ENCODE peak calls at places on chromosomes 7 and 10, in eight cellular contexts. B, I, V, A, X, Z, U and Q are unnamed samples.

GRCh38 chr10:22992075-22992474 is 64.2 kb downstream of the ARMC3 start:
- DNase-seq in B (no peak), I (no peak), V (no peak), A (peak), X (no peak), Z (no peak), U (no peak), Q (no peak)

GRCh38 chr7:148747274-148747673 is 48.6 kb downstream of the CUL1 start:
- DNase-seq in B (no peak), I (no peak), V (no peak), A (no peak), X (no peak), Z (no peak), U (no peak), Q (no peak)

GRCh38 chr10:124157286-124157685 is 63.9 kb upstream of the CHST15 start:
- DNase-seq in B (peak), I (no peak), V (peak), A (no peak), X (no peak), Z (no peak), U (no peak), Q (no peak)

GRCh38 chr7:27555670-27556069 is 107.0 kb downstream of the HIBADH start:
- DNase-seq in B (no peak), I (no peak), V (no peak), A (no peak), X (no peak), Z (no peak), U (no peak), Q (no peak)

GRCh38 chr10:102408728-102409603 is 9.6 kb downstream of the PSD start:
- DNase-seq in B (no peak), I (no peak), V (no peak), A (peak), X (peak), Z (no peak), U (peak), Q (peak)

GRCh38 chr10:123139521-123140163 is 3.9 kb downstream of the HMX3 start:
- DNase-seq in B (no peak), I (no peak), V (no peak), A (no peak), X (peak), Z (no peak), U (no peak), Q (no peak)

GRCh38 chr10:31836569-31837406 is 91.8 kb downstream of the ARHGAP12 start:
- DNase-seq in B (peak), I (no peak), V (no peak), A (no peak), X (peak), Z (no peak), U (no peak), Q (peak)

GRCh38 chr7:78171398-78171797 is 372.8 kb downstream of the PHTF2 start:
- DNase-seq in B (no peak), I (no peak), V (no peak), A (no peak), X (no peak), Z (no peak), U (no peak), Q (no peak)

GRCh38 chr7:108293190-108293612 is 163.0 kb downstream of the NRCAM start:
- DNase-seq in B (peak), I (no peak), V (no peak), A (no peak), X (no peak), Z (no peak), U (no peak), Q (no peak)

GRCh38 chr7:22564511-22565045 is 64.6 kb upstream of the STEAP1B start:
- DNase-seq in B (peak), I (no peak), V (no peak), A (no peak), X (no peak), Z (peak), U (no peak), Q (no peak)

GRCh38 chr10:21530616-21531015 is 3.4 kb upstream of the MLLT10 start:
- DNase-seq in B (no peak), I (no peak), V (no peak), A (no peak), X (no peak), Z (no peak), U (no peak), Q (no peak)

GRCh38 chr10:73653701-73654100 is 2.1 kb downstream of the SYNPO2L start:
- DNase-seq in B (no peak), I (no peak), V (no peak), A (no peak), X (no peak), Z (no peak), U (peak), Q (no peak)

GRCh38 chr7:117132385-117133120 is 179.3 kb downstream of the ST7 start:
- DNase-seq in B (peak), I (no peak), V (no peak), A (no peak), X (no peak), Z (no peak), U (no peak), Q (no peak)

GRCh38 chr10:19983880-19984279 is 167.6 kb downstream of the PLXDC2 start:
- DNase-seq in B (no peak), I (no peak), V (no peak), A (no peak), X (no peak), Z (no peak), U (no peak), Q (no peak)

GRCh38 chr10:101817542-101818118 is 614 bp downstream of the OGA start:
- DNase-seq in B (peak), I (peak), V (no peak), A (no peak), X (peak), Z (peak), U (no peak), Q (peak)

GRCh38 chr10:50929670-50930069 is 44.2 kb upstream of the A1CF start:
- DNase-seq in B (peak), I (no peak), V (no peak), A (no peak), X (no peak), Z (no peak), U (no peak), Q (no peak)

GRCh38 chr7:94008537-94008936 is 4.4 kb upstream of the BET1 start:
- DNase-seq in B (no peak), I (no peak), V (no peak), A (no peak), X (no peak), Z (no peak), U (no peak), Q (no peak)

GRCh38 chr10:27819781-27820531 is 74.3 kb upstream of the MKX start:
- DNase-seq in B (peak), I (no peak), V (no peak), A (no peak), X (no peak), Z (no peak), U (no peak), Q (no peak)

GRCh38 chr7:43479543-43479942 is 103.4 kb upstream of the STK17A start:
- DNase-seq in B (no peak), I (no peak), V (no peak), A (no peak), X (no peak), Z (no peak), U (no peak), Q (no peak)

GRCh38 chr10:78891741-78892140 is 177.0 kb upstream of the ZMIZ1 start:
- DNase-seq in B (no peak), I (no peak), V (no peak), A (no peak), X (no peak), Z (peak), U (peak), Q (no peak)

GRCh38 chr7:32034052-32034451 is 36.2 kb downstream of the PDE1C start:
- DNase-seq in B (no peak), I (no peak), V (no peak), A (no peak), X (no peak), Z (no peak), U (no peak), Q (no peak)

GRCh38 chr7:70694357-70694908 is 437.5 kb upstream of the GALNT17 start:
- DNase-seq in B (peak), I (peak), V (no peak), A (no peak), X (peak), Z (no peak), U (peak), Q (peak)

GRCh38 chr7:35003679-35004278 is 33.5 kb downstream of the DPY19L1 start:
- DNase-seq in B (peak), I (no peak), V (no peak), A (no peak), X (peak), Z (no peak), U (peak), Q (no peak)

GRCh38 chr7:22346383-22347107 is 10.4 kb downstream of the RAPGEF5 start:
- DNase-seq in B (no peak), I (no peak), V (no peak), A (no peak), X (no peak), Z (no peak), U (no peak), Q (no peak)

GRCh38 chr7:20331231-20331880 is 656 bp downstream of the ITGB8 start:
- DNase-seq in B (no peak), I (peak), V (no peak), A (no peak), X (peak), Z (peak), U (peak), Q (no peak)